ENCODE peak calls at places on chromosomes 5 and 9, in seven cellular contexts. O is progenitor cell of endocrine pancreas, S is type B pancreatic cell, W is psoas muscle, Q is RWPE1, D is cardiac fibroblast, R is AG04450. B is an unnamed sample.

GRCh38 chr9:36204906-36205547 is 14.3 kb downstream of the CLTA start:
- DNase-seq in O (no peak), S (no peak), W (no peak), Q (no peak), D (no peak), R (no peak), B (no peak)

GRCh38 chr5:141716468-141716867 is 34.4 kb upstream of the ARAP3 start:
- DNase-seq in O (no peak), S (no peak), W (no peak), Q (no peak), D (no peak), R (no peak), B (no peak)

GRCh38 chr9:95130484-95130883 is 187.0 kb downstream of the FANCC start:
- DNase-seq in O (no peak), S (no peak), W (no peak), Q (no peak), D (no peak), R (no peak), B (no peak)

GRCh38 chr5:134545070-134545868 is 19.8 kb downstream of the JADE2 start:
- DNase-seq in O (no peak), S (no peak), W (peak), Q (no peak), D (peak), R (no peak), B (no peak)

GRCh38 chr5:115507682-115508081 is 36.9 kb downstream of the FEM1C start:
- DNase-seq in O (no peak), S (no peak), W (no peak), Q (no peak), D (peak), R (no peak), B (no peak)

GRCh38 chr5:124963236-124963929 is 216.9 kb upstream of the ZNF608 start:
- DNase-seq in O (no peak), S (no peak), W (no peak), Q (peak), D (peak), R (peak), B (no peak)

GRCh38 chr5:170638454-170639220 is 134.8 kb downstream of the KCNIP1 start:
- DNase-seq in O (peak), S (no peak), W (peak), Q (peak), D (peak), R (no peak), B (peak)

GRCh38 chr9:135887021-135887507 is 20.3 kb downstream of the CAMSAP1 start:
- DNase-seq in O (no peak), S (no peak), W (peak), Q (no peak), D (no peak), R (no peak), B (no peak)

GRCh38 chr5:129766798-129767197 is 18.9 kb downstream of the MINAR2 start:
- DNase-seq in O (no peak), S (no peak), W (no peak), Q (no peak), D (no peak), R (no peak), B (no peak)

GRCh38 chr5:172142709-172143215 is 45.3 kb downstream of the STK10 start:
- DNase-seq in O (no peak), S (no peak), W (no peak), Q (no peak), D (peak), R (no peak), B (no peak)

GRCh38 chr9:83061036-83061435 is 1.9 kb downstream of the RASEF start:
- DNase-seq in O (no peak), S (no peak), W (no peak), Q (peak), D (no peak), R (no peak), B (no peak)

GRCh38 chr9:88746029-88746743 is 211.2 kb downstream of the NXNL2 start:
- DNase-seq in O (no peak), S (no peak), W (peak), Q (no peak), D (peak), R (peak), B (no peak)

GRCh38 chr9:23821400-23822181 is 4.4 kb downstream of the ELAVL2 start:
- DNase-seq in O (peak), S (no peak), W (peak), Q (peak), D (no peak), R (no peak), B (no peak)

GRCh38 chr5:79705632-79706031 is 16.0 kb downstream of the CMYA5 start:
- DNase-seq in O (no peak), S (no peak), W (no peak), Q (no peak), D (no peak), R (no peak), B (no peak)

GRCh38 chr9:114798793-114799427 is 6.9 kb downstream of the TNFSF15 start:
- DNase-seq in O (no peak), S (no peak), W (no peak), Q (peak), D (no peak), R (no peak), B (no peak)

GRCh38 chr5:128770907-128771306 is 194.4 kb upstream of the SLC27A6 start:
- DNase-seq in O (no peak), S (no peak), W (no peak), Q (no peak), D (no peak), R (no peak), B (no peak)

GRCh38 chr5:155616779-155617392 is 603.3 kb downstream of the KIF4B start:
- DNase-seq in O (peak), S (no peak), W (peak), Q (peak), D (peak), R (no peak), B (no peak)

GRCh38 chr5:19140276-19140675 is 847.7 kb downstream of the CDH18 start:
- DNase-seq in O (no peak), S (no peak), W (no peak), Q (no peak), D (no peak), R (no peak), B (no peak)

GRCh38 chr5:180553530-180553929 is 37.8 kb downstream of the SCGB3A1 start:
- DNase-seq in O (no peak), S (no peak), W (no peak), Q (no peak), D (no peak), R (no peak), B (no peak)

GRCh38 chr5:150801117-150801927 is 22.8 kb downstream of the SMIM3 start:
- DNase-seq in O (no peak), S (no peak), W (no peak), Q (peak), D (no peak), R (no peak), B (no peak)
- TF ChIP-seq CTCF in O (peak), S (peak), W (peak), Q (peak), D (peak), R (peak), B (no peak)

DNA sequence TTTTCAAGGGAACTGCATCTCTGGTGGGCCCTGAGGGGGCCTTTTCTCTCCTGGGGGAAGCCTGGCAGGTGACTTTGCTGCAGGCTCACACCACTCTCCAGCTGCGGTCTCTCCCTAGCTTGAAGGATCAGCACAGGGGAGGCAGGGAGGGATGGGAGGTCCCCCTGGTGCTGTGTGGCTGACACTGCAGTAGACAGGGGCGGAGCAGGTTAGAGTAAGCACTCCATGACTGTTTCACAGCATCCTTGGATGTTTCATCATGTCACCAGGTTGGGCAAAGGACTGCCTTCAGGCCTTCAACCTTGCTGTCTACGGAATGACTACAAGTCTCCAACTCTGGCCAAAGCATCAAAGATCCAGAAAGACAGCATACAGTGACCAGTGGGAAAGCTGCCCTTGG is 470.7 kb downstream of the CDK5RAP2 start:
- DNase-seq in O (peak), S (no peak), W (no peak), Q (peak), D (no peak), R (no peak), B (no peak)
- TF ChIP-seq CTCF in O (peak), S (peak), W (no peak), Q (no peak), D (no peak), R (no peak), B (no peak)

GRCh38 chr5:56111404-56111781 is 116.6 kb upstream of the IL6ST start:
- DNase-seq in O (no peak), S (no peak), W (no peak), Q (no peak), D (no peak), R (no peak), B (no peak)

GRCh38 chr5:56112526-56113121 is 117.9 kb upstream of the IL6ST start:
- DNase-seq in O (no peak), S (no peak), W (no peak), Q (peak), D (peak), R (no peak), B (no peak)

GRCh38 chr5:56115589-56115988 is 117.5 kb downstream of the ANKRD55 start:
- DNase-seq in O (no peak), S (no peak), W (no peak), Q (no peak), D (no peak), R (no peak), B (no peak)

GRCh38 chr5:56119050-56119449 is 114.1 kb downstream of the ANKRD55 start:
- DNase-seq in O (no peak), S (no peak), W (no peak), Q (no peak), D (no peak), R (no peak), B (no peak)

GRCh38 chr5:56116599-56117131 is 116.5 kb downstream of the ANKRD55 start:
- DNase-seq in O (no peak), S (no peak), W (no peak), Q (no peak), D (peak), R (no peak), B (no peak)
- TF ChIP-seq CTCF in O (no peak), S (no peak), W (no peak), Q (no peak), D (no peak), R (no peak), B (no peak)

DNA sequence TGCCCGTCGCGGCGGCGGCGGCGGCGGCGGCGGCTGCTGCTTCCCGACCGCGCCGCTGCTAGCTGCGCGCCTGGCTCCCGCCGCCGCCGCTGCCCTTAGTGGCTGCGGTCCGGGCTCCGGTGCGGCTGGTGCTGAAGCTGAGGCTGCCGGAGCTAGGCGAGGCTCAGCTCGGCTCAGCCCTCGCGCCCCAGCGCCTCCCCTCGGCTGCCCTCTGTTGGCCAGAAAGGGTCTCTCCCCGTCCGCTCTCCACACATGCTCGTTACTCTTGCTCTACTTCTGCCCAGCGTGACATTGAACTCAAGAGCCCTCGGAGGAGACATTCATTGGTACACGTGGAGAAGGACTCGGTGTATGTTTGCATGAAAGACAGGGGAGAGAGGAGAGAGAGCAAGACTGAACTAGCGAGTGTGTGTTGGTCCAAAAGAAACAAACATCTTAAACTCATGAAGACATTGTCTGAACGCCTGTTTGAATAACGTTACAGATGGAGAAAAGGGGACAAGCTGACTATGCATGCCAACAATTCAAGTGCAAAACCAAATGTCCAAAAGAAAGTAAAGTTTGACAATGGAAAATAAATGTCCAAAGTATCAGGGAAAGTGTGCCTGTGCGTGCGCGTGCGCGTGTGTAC is at the start of gene HCN1:
- DNase-seq in O (peak), S (peak), W (peak), Q (peak), D (peak), R (no peak), B (no peak)
- TF ChIP-seq CTCF in O (peak), S (peak), W (peak), Q (peak), D (peak), R (peak), B (no peak)

B was measured in activated B cell treated with CpG ODN at 0.5 μM for 24 hours.